ENCODE peak calls at places on chromosomes 7 and 10, in eight cellular contexts. F is substantia nigra; H is right lobe of liver; R is mesenchymal stem cell; N is dorsolateral prefrontal cortex; Y is activated CD8-positive, alpha-beta memory T cell treated with anti-CD3 and anti-CD28 coated beads, Interleukin-2, amount 50 U/mL, for 4 hours; Z is NCI-H748 treated with DMSO at 0.1 percent for 48 hours; D is sciatic nerve. O is an unnamed sample.

GRCh38 chr10:110646417-110647135 is 2.4 kb downstream of the RBM20 start:
- DNase-seq in F (no peak), H (no peak), R (no peak), N (no peak), Y (no peak), Z (no peak), D (no peak), O (no peak)

GRCh38 chr10:8173866-8174243 is 119.4 kb downstream of the GATA3 start:
- DNase-seq in F (no peak), H (no peak), R (no peak), N (no peak), Y (no peak), Z (no peak), D (no peak), O (no peak)

GRCh38 chr7:157432957-157433576 is 96.3 kb downstream of the DNAJB6 start:
- DNase-seq in F (no peak), H (no peak), R (peak), N (peak), Y (peak), Z (peak), D (peak), O (peak)

GRCh38 chr10:98833550-98833949 is 386.8 kb upstream of the HPS1 start:
- DNase-seq in F (no peak), H (no peak), R (no peak), N (no peak), Y (no peak), Z (no peak), D (no peak), O (no peak)

GRCh38 chr7:43591551-43592180 is 8.8 kb downstream of the STK17A start:
- DNase-seq in F (no peak), H (no peak), R (peak), N (no peak), Y (no peak), Z (no peak), D (no peak), O (no peak)

GRCh38 chr10:26689394-26689793 is 8.1 kb upstream of the PDSS1 start:
- DNase-seq in F (no peak), H (no peak), R (no peak), N (no peak), Y (no peak), Z (no peak), D (no peak), O (no peak)

GRCh38 chr7:103967401-103967800 is 22.1 kb downstream of the RELN start:
- DNase-seq in F (no peak), H (no peak), R (no peak), N (no peak), Y (no peak), Z (no peak), D (no peak), O (no peak)

GRCh38 chr7:35793225-35793579 is 7.7 kb upstream of the SEPTIN7 start:
- DNase-seq in F (no peak), H (no peak), R (peak), N (no peak), Y (no peak), Z (no peak), D (no peak), O (no peak)

GRCh38 chr10:59907918-59908807 is 1.8 kb upstream of the CCDC6 start:
- DNase-seq in F (no peak), H (peak), R (peak), N (peak), Y (peak), Z (peak), D (peak), O (no peak)

GRCh38 chr7:44280993-44281721 is 44.2 kb downstream of the CAMK2B start:
- DNase-seq in F (no peak), H (peak), R (no peak), N (peak), Y (no peak), Z (no peak), D (peak), O (peak)

GRCh38 chr7:107388604-107389003 is 81.3 kb upstream of the GPR22 start:
- DNase-seq in F (no peak), H (no peak), R (no peak), N (no peak), Y (no peak), Z (no peak), D (no peak), O (no peak)

GRCh38 chr7:115462301-115463015 is 540.6 kb downstream of the MDFIC start:
- DNase-seq in F (no peak), H (no peak), R (no peak), N (no peak), Y (no peak), Z (no peak), D (no peak), O (no peak)

GRCh38 chr10:74081192-74081803 is 69.3 kb downstream of the AP3M1 start:
- DNase-seq in F (no peak), H (no peak), R (peak), N (peak), Y (peak), Z (peak), D (no peak), O (no peak)

GRCh38 chr10:22733992-22734391 is 19.6 kb upstream of the PIP4K2A start:
- DNase-seq in F (no peak), H (no peak), R (no peak), N (no peak), Y (no peak), Z (no peak), D (no peak), O (no peak)

O was measured in aorta.